ENCODE peak calls at places on chromosomes 1 and 21, in ten cellular contexts. P is heart right ventricle; E is brain pericyte; N is glutamatergic neuron; K is neural crest cell; T is activated naive CD4-positive, alpha-beta T cell treated with anti-CD3 and anti-CD28 coated beads, Interleukin-2, amount 50 U/mL, for 72 hours; Q is HTR-8/SVneo; H is GM23248; S is AG04450; X is stimulated activated CD4-positive, alpha-beta T cell treated with anti-CD3 and anti-CD28 coated beads, Interleukin-15, amount 100 ng/mL, for 24 hours. V is an unnamed sample.

GRCh38 chr1:226643167-226643566 is 94.6 kb downstream of the STUM start:
- DNase-seq in K (no peak), X (peak), S (peak), T (peak), N (no peak), P (no peak), H (peak), Q (peak), E (no peak), V (no peak)

GRCh38 chr1:221429262-221429661 is 312.6 kb downstream of the DUSP10 start:
- DNase-seq in S (no peak), P (no peak), T (no peak), X (no peak), H (peak), N (no peak), Q (no peak), E (no peak), K (no peak), V (no peak)

GRCh38 chr21:18893411-18893810 is 489.8 kb upstream of the TMPRSS15 start:
- DNase-seq in Q (no peak), S (no peak), T (no peak), P (no peak), K (no peak), E (no peak), H (no peak), X (no peak), N (no peak), V (no peak)

GRCh38 chr1:86207323-86207722 is 50.8 kb upstream of the COL24A1 start:
- DNase-seq in E (no peak), N (no peak), X (no peak), P (peak), Q (no peak), S (peak), K (no peak), T (no peak), H (peak), V (peak)

GRCh38 chr1:203440780-203441179 is 34.8 kb upstream of the PRELP start:
- DNase-seq in S (peak), N (no peak), Q (peak), H (peak), P (peak), E (no peak), K (no peak), T (no peak), X (peak), V (peak)

GRCh38 chr1:36906555-36906954 is 127.8 kb downstream of the GRIK3 start:
- DNase-seq in Q (no peak), H (no peak), T (no peak), E (no peak), N (no peak), P (no peak), S (no peak), X (no peak), K (no peak), V (no peak)

GRCh38 chr1:119768778-119769177 is at the start of gene HMGCS2:
- DNase-seq in X (no peak), T (no peak), H (no peak), K (no peak), Q (no peak), P (no peak), N (no peak), S (no peak), E (no peak), V (no peak)

GRCh38 chr1:205505791-205506190 is 1.3 kb downstream of the CDK18 start:
- DNase-seq in N (no peak), E (no peak), X (no peak), T (no peak), S (no peak), Q (no peak), P (peak), K (no peak), H (peak), V (peak)

GRCh38 chr21:16589046-16589445 is 859.3 kb downstream of the USP25 start:
- DNase-seq in S (no peak), T (no peak), X (no peak), H (peak), E (no peak), P (no peak), K (no peak), Q (no peak), N (no peak), V (no peak)

GRCh38 chr1:67723620-67724019 is 38.6 kb downstream of the GADD45A start:
- DNase-seq in X (peak), N (no peak), P (no peak), K (no peak), E (no peak), S (no peak), T (no peak), H (peak), Q (no peak), V (peak)

GRCh38 chr1:29767769-29768425 is 531.6 kb downstream of the PTPRU start:
- DNase-seq in N (no peak), Q (no peak), K (no peak), T (no peak), H (no peak), X (no peak), P (no peak), S (no peak), E (no peak), V (no peak)

GRCh38 chr1:79388694-79389361 is 382.3 kb upstream of the ADGRL4 start:
- DNase-seq in K (no peak), S (no peak), T (no peak), N (no peak), Q (no peak), P (no peak), E (no peak), H (no peak), X (no peak), V (no peak)

GRCh38 chr1:107318932-107319331 is 178.1 kb downstream of the NTNG1 start:
- DNase-seq in K (no peak), T (no peak), H (no peak), X (no peak), N (no peak), E (no peak), S (no peak), P (no peak), Q (no peak), V (no peak)

GRCh38 chr1:226033599-226034390 is 28.7 kb upstream of the H3-3A start:
- DNase-seq in X (no peak), Q (no peak), K (no peak), S (no peak), T (no peak), N (no peak), P (no peak), E (no peak), H (no peak), V (no peak)

GRCh38 chr1:97632075-97632474 is 288.8 kb downstream of the DPYD start:
- DNase-seq in H (no peak), N (no peak), K (no peak), T (no peak), X (no peak), S (peak), P (no peak), Q (no peak), E (no peak), V (peak)

GRCh38 chr1:182107218-182107617 is 45.7 kb upstream of the ZNF648 start:
- DNase-seq in T (no peak), P (no peak), K (no peak), Q (no peak), S (no peak), H (no peak), X (no peak), N (no peak), E (no peak), V (no peak)

GRCh38 chr1:19210772-19211549 is 895 bp upstream of the UBR4 start:
- DNase-seq in T (no peak), S (no peak), N (no peak), K (no peak), H (peak), P (no peak), Q (no peak), E (no peak), X (no peak), V (no peak)

GRCh38 chr21:36320421-36321324 is 676 bp downstream of the MORC3 start:
- DNase-seq in Q (peak), K (peak), E (peak), X (peak), H (peak), P (peak), S (peak), N (peak), T (peak), V (peak)